ENCODE peak calls at places on chromosome 13, in seven cellular contexts. X is brain microvascular endothelial cell, Q is body of pancreas, H is BJ, I is fibroblast of lung, V is dorsolateral prefrontal cortex, M is Caco-2. N is an unnamed sample.

GRCh38 chr13:25928941-25929505 is 122.8 kb downstream of the SHISA2 start:
- DNase-seq in V (no peak), Q (no peak), I (no peak), H (no peak), X (peak), M (no peak), N (no peak)

GRCh38 chr13:35888327-35888940 is 242.7 kb downstream of the DCLK1 start:
- DNase-seq in X (no peak), Q (no peak), V (no peak), M (no peak), H (no peak), I (peak), N (no peak)

GRCh38 chr13:63492604-63493003 is 2077.0 kb upstream of the PCDH20 start:
- DNase-seq in V (no peak), X (no peak), Q (no peak), I (no peak), M (no peak), H (no peak), N (no peak)

GRCh38 chr13:25406377-25406776 is 34.6 kb downstream of the ATP8A2 start:
- DNase-seq in Q (no peak), I (no peak), X (peak), M (peak), V (no peak), H (no peak), N (no peak)

GRCh38 chr13:91153372-91153771 is 194.1 kb upstream of the MIR17HG start:
- DNase-seq in Q (no peak), I (no peak), V (no peak), H (peak), M (no peak), X (no peak), N (peak)

GRCh38 chr13:20121154-20121515 is 39.7 kb downstream of the GJA3 start:
- DNase-seq in Q (no peak), I (peak), H (no peak), M (peak), V (no peak), X (no peak), N (no peak)

GRCh38 chr13:99133230-99133629 is 67.4 kb upstream of the UBAC2 start:
- DNase-seq in M (no peak), V (no peak), H (no peak), X (no peak), I (no peak), Q (no peak), N (no peak)

GRCh38 chr13:107864543-107865460 is 350.5 kb downstream of the LIG4 start:
- DNase-seq in M (peak), X (peak), I (peak), H (no peak), V (no peak), Q (no peak), N (no peak)

GRCh38 chr13:77319536-77319935 is 7.4 kb downstream of the MYCBP2 start:
- DNase-seq in I (no peak), M (no peak), X (no peak), Q (no peak), H (no peak), V (no peak), N (no peak)

GRCh38 chr13:77313923-77314322 is 13.0 kb downstream of the MYCBP2 start:
- DNase-seq in M (no peak), Q (no peak), X (no peak), I (no peak), V (no peak), H (no peak), N (no peak)

GRCh38 chr13:77316430-77316829 is 10.5 kb downstream of the MYCBP2 start:
- DNase-seq in V (no peak), M (no peak), I (no peak), Q (no peak), H (no peak), X (no peak), N (no peak)

GRCh38 chr13:77323858-77324257 is 3.0 kb downstream of the MYCBP2 start:
- DNase-seq in M (no peak), Q (no peak), X (no peak), V (no peak), I (no peak), H (no peak), N (no peak)

GRCh38 chr13:77318741-77319140 is 8.2 kb downstream of the MYCBP2 start:
- DNase-seq in H (no peak), Q (no peak), M (no peak), V (no peak), I (no peak), X (no peak), N (no peak)
- H3K4me3 ChIP-seq in H (no peak), Q (no peak), M (no peak), V (no peak), I (no peak), X (no peak), N (no peak)

GRCh38 chr13:51815848-51816247 is 11.9 kb upstream of the DHRS12 start:
- DNase-seq in V (no peak), I (no peak), Q (peak), M (no peak), H (no peak), X (no peak), N (no peak)
- H3K4me3 ChIP-seq in V (no peak), I (no peak), Q (no peak), M (no peak), H (no peak), X (no peak), N (no peak)

GRCh38 chr13:38688674-38689073 is 1.8 kb downstream of the FREM2 start:
- DNase-seq in M (no peak), I (no peak), H (no peak), Q (peak), X (no peak), V (no peak), N (no peak)

GRCh38 chr13:38685974-38686571 is 804 bp upstream of the FREM2 start:
- DNase-seq in Q (no peak), X (no peak), I (peak), V (no peak), M (peak), H (no peak), N (no peak)

GRCh38 chr13:38690231-38690630 is 3.4 kb downstream of the FREM2 start:
- DNase-seq in Q (no peak), H (no peak), M (no peak), X (no peak), I (no peak), V (no peak), N (no peak)

GRCh38 chr13:38686635-38687245 is at the start of gene FREM2:
- DNase-seq in H (no peak), V (peak), X (no peak), M (peak), I (peak), Q (peak), N (no peak)

DNA sequence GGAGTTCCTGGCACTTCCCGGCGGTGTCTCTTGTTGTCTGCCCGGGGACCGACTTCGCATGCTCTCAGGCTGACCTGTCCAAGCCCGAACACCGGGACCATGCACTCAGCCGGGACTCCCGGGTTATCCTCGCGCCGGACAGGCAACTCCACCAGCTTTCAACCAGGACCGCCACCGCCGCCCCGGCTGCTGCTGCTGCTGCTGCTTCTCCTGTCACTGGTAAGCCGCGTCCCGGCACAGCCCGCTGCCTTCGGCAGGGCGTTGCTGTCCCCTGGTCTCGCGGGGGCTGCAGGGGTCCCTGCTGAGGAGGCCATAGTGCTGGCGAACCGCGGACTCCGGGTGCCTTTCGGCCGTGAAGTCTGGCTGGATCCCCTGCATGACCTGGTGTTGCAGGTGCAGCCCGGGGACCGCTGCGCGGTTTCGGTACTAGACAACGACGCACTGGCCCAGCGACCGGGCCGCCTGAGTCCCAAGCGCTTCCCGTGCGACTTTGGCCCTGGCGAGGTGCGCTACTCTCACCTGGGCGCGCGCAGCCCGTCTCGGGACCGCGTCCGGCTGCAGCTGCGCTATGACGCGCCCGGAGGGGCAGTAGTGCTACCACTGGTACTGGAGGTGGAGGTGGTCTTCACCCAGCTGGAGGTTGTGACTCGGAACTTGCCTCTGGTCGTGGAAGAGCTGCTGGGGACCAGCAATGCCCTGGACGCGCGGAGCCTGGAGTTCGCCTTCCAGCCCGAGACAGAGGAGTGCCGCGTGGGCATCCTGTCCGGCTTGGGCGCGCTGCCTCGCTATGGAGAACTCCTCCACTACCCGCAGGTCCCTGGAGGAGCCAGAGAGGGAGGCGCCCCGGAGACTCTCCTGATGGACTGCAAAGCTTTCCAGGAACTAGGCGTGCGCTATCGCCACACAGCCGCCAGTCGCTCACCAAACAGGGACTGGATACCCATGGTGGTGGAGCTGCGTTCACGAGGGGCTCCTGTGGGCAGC is 661 bp downstream of the FREM2 start:
- DNase-seq in X (peak), Q (peak), M (no peak), V (no peak), H (no peak), I (peak), N (no peak)
- H3K4me3 ChIP-seq in X (peak), Q (peak), M (peak), V (peak), H (peak), I (peak), N (peak)

GRCh38 chr13:28396053-28396452 is 98.9 kb downstream of the FLT1 start:
- DNase-seq in V (no peak), X (no peak), I (no peak), M (no peak), Q (no peak), H (no peak), N (no peak)

GRCh38 chr13:28392428-28392827 is 102.5 kb downstream of the FLT1 start:
- DNase-seq in I (no peak), V (no peak), M (no peak), H (no peak), Q (no peak), X (no peak), N (no peak)

GRCh38 chr13:28394422-28394821 is 100.5 kb downstream of the FLT1 start:
- DNase-seq in I (no peak), H (no peak), Q (no peak), V (no peak), M (no peak), X (peak), N (peak)

GRCh38 chr13:28387740-28388501 is 107.0 kb downstream of the FLT1 start:
- DNase-seq in H (no peak), X (no peak), I (no peak), Q (no peak), M (no peak), V (no peak), N (no peak)

GRCh38 chr13:28392896-28393295 is 102.0 kb downstream of the FLT1 start:
- DNase-seq in X (no peak), M (no peak), V (no peak), I (no peak), H (no peak), Q (no peak), N (no peak)
- H3K4me3 ChIP-seq in X (no peak), M (no peak), V (no peak), I (no peak), H (no peak), Q (no peak), N (no peak)

GRCh38 chr13:109783447-109783814 is 3.0 kb downstream of the IRS2 start:
- DNase-seq in I (no peak), H (no peak), X (no peak), Q (no peak), V (no peak), M (no peak), N (no peak)

GRCh38 chr13:109782066-109782822 is 4.1 kb downstream of the IRS2 start:
- DNase-seq in H (no peak), Q (no peak), M (no peak), I (no peak), V (no peak), X (no peak), N (no peak)

GRCh38 chr13:109781384-109782065 is 4.9 kb downstream of the IRS2 start:
- DNase-seq in V (no peak), I (no peak), H (no peak), X (no peak), Q (no peak), M (no peak), N (no peak)

GRCh38 chr13:109783815-109784589 is 2.4 kb downstream of the IRS2 start:
- DNase-seq in Q (no peak), X (no peak), H (no peak), V (no peak), I (no peak), M (no peak), N (no peak)

GRCh38 chr13:109782823-109783411 is 3.5 kb downstream of the IRS2 start:
- DNase-seq in Q (no peak), X (no peak), H (no peak), M (no peak), I (no peak), V (no peak), N (no peak)
- H3K4me3 ChIP-seq in Q (no peak), X (no peak), H (no peak), M (no peak), I (no peak), V (peak), N (no peak)

GRCh38 chr13:23570931-23571330 is 719 bp downstream of the TNFRSF19 start:
- DNase-seq in X (no peak), H (no peak), Q (no peak), M (no peak), V (no peak), I (peak), N (no peak)

GRCh38 chr13:23567792-23568480 is 2.3 kb upstream of the TNFRSF19 start:
- DNase-seq in I (no peak), X (peak), Q (no peak), V (no peak), H (no peak), M (peak), N (no peak)

GRCh38 chr13:23574421-23574820 is 4.2 kb downstream of the TNFRSF19 start:
- DNase-seq in H (no peak), M (no peak), Q (no peak), V (no peak), I (no peak), X (no peak), N (no peak)

GRCh38 chr13:23572836-23573235 is 2.6 kb downstream of the TNFRSF19 start:
- DNase-seq in V (no peak), I (no peak), M (no peak), Q (no peak), X (no peak), H (no peak), N (no peak)

DNA sequence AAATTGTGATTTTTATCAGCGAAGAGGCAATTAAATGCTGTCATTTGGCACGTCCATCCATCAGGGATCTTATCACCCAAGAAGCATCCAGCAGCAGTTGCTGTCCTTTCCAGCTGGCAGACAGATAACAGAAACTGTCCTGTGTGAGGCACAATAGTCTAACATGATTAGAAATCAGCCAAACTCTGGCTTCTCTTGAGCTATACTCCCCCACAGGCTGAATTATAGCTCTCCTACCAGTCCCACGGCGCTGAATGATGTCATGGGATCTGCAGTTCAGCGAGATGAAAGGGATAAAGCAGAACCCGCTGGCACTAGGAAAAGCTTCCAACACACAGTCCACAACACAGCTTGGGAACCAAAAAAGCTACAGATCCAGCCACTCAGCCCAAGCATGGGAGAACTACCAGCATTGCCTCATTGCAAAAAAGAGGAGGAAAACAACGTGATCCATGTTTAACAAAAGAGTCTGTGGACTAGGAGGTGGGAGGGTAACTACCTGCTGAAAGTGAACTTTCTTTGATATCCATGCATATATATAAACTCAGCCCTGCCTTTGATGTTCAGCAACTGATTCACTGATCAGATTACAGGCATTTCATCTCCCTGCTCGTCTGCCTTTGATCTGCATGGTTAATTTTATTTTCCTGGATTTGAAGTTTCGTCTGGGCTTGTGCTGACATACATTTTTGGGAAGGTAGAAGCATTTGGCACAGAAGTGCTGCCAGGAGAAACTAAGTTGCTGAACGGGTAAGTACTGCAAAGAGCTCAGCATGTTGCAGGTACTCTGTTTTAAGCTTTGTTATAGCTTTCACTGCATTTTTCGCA is at the start of gene TNFRSF19:
- DNase-seq in Q (peak), X (peak), V (peak), I (peak), H (peak), M (peak), N (peak)
- H3K4me3 ChIP-seq in Q (no peak), X (peak), V (peak), I (peak), H (peak), M (peak), N (peak)

DNA sequence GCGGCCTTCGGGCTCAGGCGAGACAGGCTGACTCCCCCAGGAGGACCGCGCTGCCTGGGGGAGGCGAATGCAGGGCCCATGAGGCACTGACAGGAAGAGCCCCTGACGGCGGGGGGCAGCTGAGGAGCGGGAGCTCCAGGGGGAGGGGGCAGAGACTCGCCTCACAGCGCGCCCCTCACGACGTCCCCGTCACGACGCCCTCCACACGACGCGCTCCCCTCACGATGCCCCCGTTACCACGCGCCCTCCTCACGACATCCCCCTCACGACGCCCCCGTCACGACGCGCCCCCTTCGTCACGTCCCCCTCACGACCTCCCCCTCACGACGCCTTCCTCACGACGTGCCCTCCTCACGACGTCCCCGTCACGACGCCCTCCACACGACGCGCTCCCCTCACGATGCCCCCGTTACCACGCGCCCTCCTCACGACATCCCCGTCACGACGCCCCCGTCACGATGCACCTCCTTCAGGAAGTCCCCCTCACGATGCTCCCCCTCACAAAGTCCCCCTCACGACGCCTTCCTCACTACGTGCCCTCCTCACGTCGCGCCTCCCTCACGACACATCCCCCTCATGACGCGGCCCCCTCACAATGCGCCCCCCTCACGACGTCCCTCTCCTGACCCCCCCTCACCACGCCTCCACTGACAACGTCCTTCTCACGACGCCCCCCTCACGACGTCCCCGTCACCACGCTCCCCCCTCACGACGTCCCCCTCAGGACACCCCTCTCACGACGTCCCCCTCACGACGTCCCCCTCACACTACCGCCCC is 99.6 kb downstream of the ING1 start:
- DNase-seq in V (no peak), M (no peak), X (no peak), Q (no peak), H (no peak), I (no peak), N (no peak)
- H3K4me3 ChIP-seq in V (no peak), M (no peak), X (peak), Q (no peak), H (no peak), I (peak), N (peak)

N was measured in skeletal muscle cell.